ENCODE peak calls at places on chromosomes 6 and 20, in five cellular contexts. H, X, K, V and O are unnamed samples.

GRCh38 chr6:36099872-36100483 is 30.3 kb upstream of the MAPK13 start:
- DNase-seq in H (peak; percentile 27), X (no peak), K (no peak), V (no peak), O (no peak)

GRCh38 chr20:37838769-37839431 is 64.0 kb upstream of the VSTM2L start:
- DNase-seq in H (no peak), X (no peak), K (no peak), V (no peak), O (no peak)

GRCh38 chr6:169112483-169113320 is 140.9 kb downstream of the THBS2 start:
- DNase-seq in H (no peak), X (no peak), K (no peak), V (no peak), O (no peak)

GRCh38 chr6:2938632-2939083 is 32.7 kb downstream of the SERPINB6 start:
- DNase-seq in H (no peak), X (no peak), K (no peak), V (no peak), O (no peak)

GRCh38 chr20:58981564-58982364 is 708 bp downstream of the NELFCD start:
- DNase-seq in H (no peak), X (peak; percentile 6), K (no peak), V (peak; percentile 26), O (no peak)

GRCh38 chr20:2801459-2801728 is 967 bp upstream of the CPXM1 start:
- DNase-seq in H (no peak), X (no peak), K (no peak), V (no peak), O (no peak)

GRCh38 chr6:22614541-22614940 is 45.2 kb downstream of the HDGFL1 start:
- DNase-seq in H (no peak), X (peak; percentile 61), K (no peak), V (no peak), O (no peak)

GRCh38 chr6:97000138-97000537 is 75.6 kb downstream of the KLHL32 start:
- DNase-seq in H (no peak), X (no peak), K (no peak), V (no peak), O (no peak)

GRCh38 chr6:168206186-168206585 is 113.4 kb downstream of the DACT2 start:
- DNase-seq in H (no peak), X (no peak), K (no peak), V (no peak), O (no peak)